ENCODE peak calls at places on chromosomes 16 and 17, in four cellular contexts. U, H, E and A are unnamed samples.

GRCh38 chr17:18967806-18968744 is 16.1 kb downstream of the SLC5A10 start:
- DNase-seq in U (no peak), H (peak), E (no peak), A (no peak)

GRCh38 chr17:57481901-57482300 is 225.6 kb downstream of the MSI2 start:
- DNase-seq in U (no peak), H (no peak), E (no peak), A (peak)

GRCh38 chr17:82878545-82878944 is 38.7 kb upstream of the ZNF750 start:
- DNase-seq in U (no peak), H (no peak), E (no peak), A (no peak)

GRCh38 chr17:43134774-43135453 is 9.8 kb upstream of the BRCA1 start:
- DNase-seq in U (peak), H (no peak), E (no peak), A (no peak)

GRCh38 chr17:37458805-37459204 is 30.9 kb upstream of the DUSP14 start:
- DNase-seq in U (no peak), H (no peak), E (no peak), A (peak)

GRCh38 chr17:32123782-32124181 is 18.5 kb upstream of the RHOT1 start:
- DNase-seq in U (no peak), H (no peak), E (no peak), A (peak)

GRCh38 chr17:75983501-75984181 is 4.6 kb downstream of the TEN1 start:
- DNase-seq in U (peak), H (peak), E (peak), A (no peak)

GRCh38 chr17:55577687-55578086 is 66.4 kb upstream of the SMIM36 start:
- DNase-seq in U (no peak), H (no peak), E (no peak), A (peak)

GRCh38 chr17:34254146-34254545 is 939 bp upstream of the CCL2 start:
- DNase-seq in U (no peak), H (peak), E (no peak), A (peak)

GRCh38 chr17:12896386-12896785 is 107.1 kb downstream of the ARHGAP44 start:
- DNase-seq in U (peak), H (peak), E (no peak), A (peak)

GRCh38 chr17:61409301-61410099 is 9.9 kb downstream of the TBX2 start:
- DNase-seq in U (peak), H (no peak), E (peak), A (peak)

GRCh38 chr17:62592305-62593099 is 35.0 kb upstream of the MRC2 start:
- DNase-seq in U (no peak), H (no peak), E (no peak), A (peak)

GRCh38 chr17:50642071-50642721 is 7.5 kb downstream of the ABCC3 start:
- DNase-seq in U (no peak), H (no peak), E (no peak), A (no peak)

GRCh38 chr16:54554581-54554980 is 268.0 kb upstream of the IRX3 start:
- DNase-seq in U (no peak), H (no peak), E (no peak), A (no peak)

GRCh38 chr16:12235110-12235509 is 258.6 kb downstream of the SNX29 start:
- DNase-seq in U (no peak), H (no peak), E (no peak), A (no peak)

GRCh38 chr17:82838386-82839063 is 1.3 kb downstream of the ZNF750 start:
- DNase-seq in U (no peak), H (no peak), E (no peak), A (peak)

GRCh38 chr16:62041401-62041800 is 5.2 kb upstream of the CDH8 start:
- DNase-seq in U (peak), H (peak), E (no peak), A (no peak)

GRCh38 chr16:85616608-85617311 is 3.6 kb downstream of the GSE1 start:
- DNase-seq in U (no peak), H (no peak), E (no peak), A (no peak)

GRCh38 chr17:34892864-34893263 is 68.4 kb downstream of the CCT6B start:
- DNase-seq in U (peak), H (peak), E (peak), A (no peak)

GRCh38 chr17:78883090-78883532 is 19.9 kb downstream of the CEP295NL start:
- DNase-seq in U (no peak), H (peak), E (no peak), A (peak)

GRCh38 chr17:78885956-78886355 is 17.0 kb downstream of the CEP295NL start:
- DNase-seq in U (no peak), H (no peak), E (no peak), A (no peak)

GRCh38 chr17:78884876-78885667 is 17.9 kb downstream of the CEP295NL start:
- DNase-seq in U (no peak), H (no peak), E (no peak), A (no peak)

GRCh38 chr17:78883533-78884131 is 19.4 kb downstream of the CEP295NL start:
- DNase-seq in U (peak), H (peak), E (peak), A (peak)

DNA sequence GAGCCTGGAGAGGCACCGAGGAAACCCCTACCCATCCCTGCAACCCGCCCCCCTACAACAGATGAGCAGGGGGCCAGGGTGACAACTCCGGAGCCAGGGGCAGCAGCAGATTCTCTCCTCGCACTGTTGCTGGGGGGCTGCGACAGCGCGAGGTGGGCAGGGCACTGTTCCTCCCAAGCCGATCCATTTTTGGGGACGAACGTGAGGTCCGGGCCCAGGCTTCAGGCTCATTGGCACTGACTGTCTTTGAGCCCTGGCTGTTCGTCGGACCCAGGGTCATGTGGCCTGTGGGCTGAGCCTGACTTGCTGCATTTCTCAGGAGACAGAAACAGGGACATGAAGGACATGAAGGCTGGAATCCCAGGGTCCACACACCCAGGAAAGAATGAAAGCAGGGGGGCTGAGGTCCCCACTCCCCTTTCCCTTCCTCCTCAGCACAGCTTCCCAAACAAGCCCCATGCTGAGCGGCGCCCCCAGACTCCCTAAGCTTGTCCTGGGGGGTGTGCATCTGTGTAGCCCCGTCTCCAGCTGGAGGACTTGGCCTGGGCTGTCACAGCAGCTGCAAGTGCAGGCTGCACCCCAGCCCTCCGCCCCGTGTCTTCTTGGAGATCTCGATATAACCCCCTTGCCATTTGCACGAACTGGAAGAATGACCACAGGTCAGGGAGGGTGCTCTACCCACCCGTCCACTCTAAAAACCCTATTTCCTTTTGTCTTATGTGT is 18.7 kb downstream of the CEP295NL start:
- DNase-seq in U (no peak), H (peak), E (peak), A (no peak)
- H4K5ac ChIP-seq in U (no peak), H (no peak), E (peak), A (peak)

GRCh38 chr16:48745541-48745940 is 135.6 kb upstream of the N4BP1 start:
- DNase-seq in U (no peak), H (no peak), E (no peak), A (no peak)

GRCh38 chr16:48740964-48741363 is 131.0 kb upstream of the N4BP1 start:
- DNase-seq in U (no peak), H (no peak), E (no peak), A (no peak)
- H4K5ac ChIP-seq in U (no peak), H (no peak), E (no peak), A (no peak)

GRCh38 chr16:81639348-81639747 is 139.7 kb upstream of the PLCG2 start:
- DNase-seq in U (no peak), H (no peak), E (no peak), A (no peak)
- H4K5ac ChIP-seq in U (no peak), H (no peak), E (no peak), A (no peak)

GRCh38 chr17:41682611-41683010 is 6.1 kb upstream of the EIF1 start:
- DNase-seq in U (no peak), H (no peak), E (no peak), A (no peak)

GRCh38 chr17:41684050-41684449 is 4.6 kb upstream of the EIF1 start:
- DNase-seq in U (no peak), H (no peak), E (no peak), A (no peak)

GRCh38 chr17:41680426-41681040 is 8.2 kb upstream of the EIF1 start:
- DNase-seq in U (no peak), H (no peak), E (no peak), A (no peak)

GRCh38 chr17:41681776-41682175 is 6.9 kb upstream of the EIF1 start:
- DNase-seq in U (no peak), H (no peak), E (no peak), A (no peak)

GRCh38 chr17:41683441-41684007 is 5.2 kb upstream of the EIF1 start:
- DNase-seq in U (no peak), H (no peak), E (no peak), A (no peak)
- H4K5ac ChIP-seq in U (no peak), H (no peak), E (no peak), A (no peak)

DNA sequence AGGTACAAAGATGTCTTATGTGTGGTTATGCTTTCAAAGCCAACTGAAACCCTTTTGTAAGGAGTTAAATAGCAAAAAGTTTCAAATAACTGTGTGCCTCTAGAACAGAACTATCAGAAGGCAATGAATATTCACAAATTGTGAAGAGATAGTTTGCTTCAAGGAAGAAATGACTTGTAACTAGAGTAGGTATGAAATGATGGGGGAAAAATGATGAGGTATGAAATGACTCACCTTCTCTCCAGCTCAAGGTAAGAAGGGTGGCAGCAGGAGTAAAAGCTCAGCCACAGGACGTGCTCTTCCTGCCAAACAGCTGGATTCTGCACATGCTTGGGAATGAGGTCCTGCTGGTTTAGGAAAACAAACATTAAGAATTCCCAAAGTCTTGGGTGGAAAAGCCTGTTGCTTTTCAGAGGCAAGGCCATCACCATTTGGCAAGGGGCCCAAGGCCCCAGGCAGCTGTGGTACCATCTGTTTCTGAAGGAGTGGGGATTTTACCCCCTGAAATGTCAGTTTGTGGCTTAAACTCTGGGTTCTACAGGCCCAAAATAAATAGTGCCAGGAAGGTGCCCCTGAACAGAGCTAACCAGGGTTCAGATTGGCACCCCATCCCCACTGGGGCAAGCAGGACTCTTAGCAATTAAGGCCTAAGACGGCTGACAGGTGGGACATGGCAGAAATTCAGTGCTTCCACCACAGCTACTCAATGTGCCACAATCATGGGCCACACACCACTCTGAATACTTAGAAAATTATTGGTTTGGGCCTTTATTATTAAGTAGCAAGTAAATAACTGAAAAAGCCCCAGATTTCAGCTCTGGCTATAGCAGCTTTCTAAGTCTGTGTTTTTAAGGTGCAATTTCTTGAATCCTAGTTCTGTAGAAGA is 13.3 kb downstream of the HERPUD1 start:
- DNase-seq in U (no peak), H (no peak), E (no peak), A (peak)
- H4K5ac ChIP-seq in U (no peak), H (no peak), E (no peak), A (no peak)

GRCh38 chr17:79913451-79913850 is 74.2 kb upstream of the CBX4 start:
- DNase-seq in U (no peak), H (no peak), E (no peak), A (no peak)
- H4K5ac ChIP-seq in U (no peak), H (no peak), E (no peak), A (no peak)

GRCh38 chr16:15924996-15925395 is 24.4 kb upstream of the ABCC1 start:
- DNase-seq in U (no peak), H (no peak), E (no peak), A (no peak)
- H4K5ac ChIP-seq in U (no peak), H (no peak), E (no peak), A (no peak)

GRCh38 chr16:66165879-66166278 is 200.6 kb upstream of the CDH5 start:
- DNase-seq in U (no peak), H (no peak), E (no peak), A (peak)

GRCh38 chr16:66166451-66166850 is 200.0 kb upstream of the CDH5 start:
- DNase-seq in U (no peak), H (no peak), E (no peak), A (peak)

GRCh38 chr16:66161942-66162341 is 204.5 kb upstream of the CDH5 start:
- DNase-seq in U (no peak), H (no peak), E (no peak), A (no peak)

GRCh38 chr16:66167564-66168291 is 198.8 kb upstream of the CDH5 start:
- DNase-seq in U (peak), H (peak), E (no peak), A (peak)

DNA sequence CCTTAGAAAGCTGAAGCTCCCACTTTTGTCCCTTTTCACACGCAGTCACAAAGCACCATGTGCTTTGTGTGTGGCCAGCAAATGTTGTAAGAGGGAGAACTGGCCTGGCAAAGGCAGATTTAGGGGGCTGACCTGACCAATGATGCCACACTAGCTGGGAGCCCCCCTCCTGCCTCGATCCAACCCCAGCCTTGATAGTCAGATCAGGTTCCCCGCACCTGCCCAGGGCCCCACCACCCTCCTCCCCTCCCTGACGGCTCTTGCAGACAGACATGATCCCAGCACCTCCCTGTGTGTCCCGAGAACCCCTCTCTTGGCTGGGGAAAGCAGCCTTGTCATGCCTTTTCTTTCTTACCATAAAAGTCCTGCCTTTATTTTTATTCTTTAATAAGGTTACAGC is 201.9 kb upstream of the CDH5 start:
- DNase-seq in U (no peak), H (no peak), E (no peak), A (no peak)
- H4K5ac ChIP-seq in U (no peak), H (no peak), E (no peak), A (no peak)

GRCh38 chr16:64287667-64288521 is 834.0 kb downstream of the CDH11 start:
- DNase-seq in U (no peak), H (no peak), E (no peak), A (no peak)

GRCh38 chr16:64290461-64290860 is 831.4 kb downstream of the CDH11 start:
- DNase-seq in U (no peak), H (no peak), E (no peak), A (no peak)

GRCh38 chr16:64297863-64298579 is 823.8 kb downstream of the CDH11 start:
- DNase-seq in U (no peak), H (no peak), E (no peak), A (no peak)

DNA sequence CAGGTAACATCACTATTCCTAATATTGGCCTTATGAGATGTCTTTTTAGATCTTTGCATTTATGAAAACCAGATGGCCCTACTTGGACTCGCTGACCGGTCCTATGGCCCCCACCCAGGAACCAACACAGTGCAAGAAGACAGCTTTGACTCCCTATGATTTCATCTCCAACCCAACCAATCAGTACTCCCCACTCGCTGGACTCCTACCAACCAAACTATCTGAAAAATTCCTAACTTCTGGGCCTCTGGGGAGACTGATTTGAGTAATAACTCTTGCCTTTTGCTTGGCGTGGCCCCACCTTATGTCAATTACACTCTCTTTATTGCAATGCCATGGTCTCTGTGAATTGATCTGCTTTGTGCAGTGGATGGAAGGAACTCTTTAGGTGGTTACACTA is 828.9 kb downstream of the CDH11 start:
- DNase-seq in U (no peak), H (no peak), E (no peak), A (no peak)
- H4K5ac ChIP-seq in U (no peak), H (no peak), E (no peak), A (no peak)